ENCODE peak calls at places on chromosomes 16 and 17, in eight cellular contexts. J, X, E, T, A, Y, P and U are unnamed samples.

GRCh38 chr17:3738562-3739295 is 15.0 kb downstream of the HASPIN start:
- DNase-seq in A (peak; percentile 58), E (peak; percentile 59), T (no peak), P (no peak), Y (no peak), X (no peak), J (no peak), U (no peak)

GRCh38 chr17:44759916-44760243 is 1.1 kb downstream of the ADAM11 start:
- DNase-seq in P (no peak), J (no peak), X (no peak), A (no peak), E (no peak), Y (no peak), T (no peak), U (no peak)

GRCh38 chr17:19003966-19004600 is 481 bp downstream of the FAM83G start:
- DNase-seq in J (no peak), T (no peak), E (peak; percentile 31), A (peak; percentile 19), Y (peak; percentile 10), X (peak; percentile 64), P (peak; percentile 26), U (no peak)

GRCh38 chr17:15398736-15399331 is 57.4 kb upstream of the TEKT3 start:
- DNase-seq in P (peak; percentile 50), Y (no peak), A (no peak), J (no peak), T (no peak), E (no peak), X (no peak), U (no peak)

GRCh38 chr17:58279016-58279671 is 1.6 kb downstream of the MPO start:
- DNase-seq in P (peak; percentile 11), J (no peak), T (no peak), X (no peak), Y (no peak), A (no peak), E (no peak), U (no peak)

GRCh38 chr16:78129349-78129748 is 29.9 kb downstream of the WWOX start:
- DNase-seq in P (peak; percentile 21), Y (no peak), T (no peak), A (no peak), J (no peak), X (no peak), E (no peak), U (no peak)

GRCh38 chr16:88416686-88417085 is 33.9 kb downstream of the ZNF469 start:
- DNase-seq in X (no peak), Y (no peak), T (no peak), P (no peak), J (no peak), A (no peak), E (no peak), U (no peak)

GRCh38 chr17:61689610-61690180 is 98.7 kb upstream of the NACA2 start:
- DNase-seq in E (no peak), P (peak; percentile 14), X (no peak), Y (no peak), A (no peak), T (no peak), J (no peak), U (no peak)

GRCh38 chr17:47840742-47841487 is at the start of gene SCRN2:
- DNase-seq in T (no peak), P (peak; percentile 79), J (peak; percentile 27), Y (peak; percentile 91), X (peak; percentile 93), E (peak; percentile 78), A (peak; percentile 60), U (peak; percentile 16)

GRCh38 chr17:46917516-46917915 is 5.4 kb upstream of the GOSR2 start:
- DNase-seq in P (no peak), J (no peak), T (no peak), Y (no peak), A (no peak), X (no peak), E (no peak), U (no peak)

GRCh38 chr17:74545456-74546230 is at the start of gene CD300C:
- DNase-seq in J (no peak), E (no peak), X (no peak), T (no peak), P (no peak), Y (no peak), A (no peak), U (no peak)

GRCh38 chr17:37494971-37495370 is 5.3 kb downstream of the DUSP14 start:
- DNase-seq in P (no peak), X (no peak), Y (no peak), A (no peak), J (no peak), E (no peak), T (no peak), U (no peak)

GRCh38 chr16:87308826-87309225 is 8.4 kb downstream of the C16orf95 start:
- DNase-seq in Y (no peak), E (no peak), J (no peak), X (no peak), T (no peak), A (no peak), P (no peak), U (no peak)

GRCh38 chr16:2155091-2156024 is at the start of gene TRAF7:
- DNase-seq in Y (peak; percentile 100), J (peak; percentile 100), P (peak; percentile 100), X (peak; percentile 99), E (peak; percentile 96), A (peak; percentile 97), T (peak; percentile 100), U (peak; percentile 95)

GRCh38 chr17:1040216-1040600 is 43.3 kb downstream of the TIMM22 start:
- DNase-seq in E (no peak), A (no peak), Y (no peak), J (no peak), P (no peak), X (no peak), T (no peak), U (no peak)